ENCODE peak calls at places on chromosomes 6 and 20, in seven cellular contexts. Z is PC-3, H is GM04504, U is NCI-H1105 treated with DMSO at 0.1 percent for 48 hours, V is heart right ventricle, L is iPS DF 6.9, B is activated T-cell treated with anti-CD3 and anti-CD28 coated beads for 1 hour. S is an unnamed sample.

GRCh38 chr6:42555477-42556457 is 8.1 kb upstream of the UBR2 start:
- DNase-seq in Z (peak; percentile 47), H (no peak), U (no peak), V (no peak), L (no peak), B (no peak), S (no peak)

GRCh38 chr20:17406191-17406590 is 125.0 kb downstream of the BFSP1 start:
- DNase-seq in Z (no peak), H (no peak), U (no peak), V (no peak), L (no peak), B (no peak), S (no peak)

GRCh38 chr6:148166339-148166949 is 176.2 kb upstream of the SASH1 start:
- DNase-seq in Z (peak; percentile 70), H (no peak), U (peak; percentile 54), V (peak; percentile 23), L (no peak), B (no peak), S (no peak)

GRCh38 chr20:33859157-33859695 is 48.1 kb downstream of the CHMP4B start:
- DNase-seq in Z (no peak), H (no peak), U (no peak), V (no peak), L (no peak), B (no peak), S (no peak)

GRCh38 chr6:44456070-44456965 is 68.8 kb downstream of the CDC5L start:
- DNase-seq in Z (peak; percentile 73), H (peak; percentile 25), U (peak; percentile 55), V (no peak), L (no peak), B (no peak), S (peak; percentile 6)

GRCh38 chr6:85482206-85483040 is 32.5 kb downstream of the NT5E start:
- DNase-seq in Z (no peak), H (peak; percentile 82), U (no peak), V (peak; percentile 18), L (no peak), B (no peak), S (no peak)

GRCh38 chr6:35496851-35497570 is at the start of gene TEAD3:
- DNase-seq in Z (peak; percentile 56), H (peak; percentile 31), U (no peak), V (peak; percentile 59), L (no peak), B (peak; percentile 41), S (peak; percentile 42)

GRCh38 chr6:114747995-114748625 is 405.3 kb upstream of the HS3ST5 start:
- DNase-seq in Z (peak; percentile 53), H (peak; percentile 15), U (peak; percentile 50), V (peak; percentile 28), L (no peak), B (no peak), S (no peak)

GRCh38 chr20:57139342-57140093 is 126.9 kb downstream of the BMP7 start:
- DNase-seq in Z (no peak), H (no peak), U (no peak), V (no peak), L (no peak), B (no peak), S (no peak)

GRCh38 chr6:91669154-91669903 is 1082.5 kb upstream of the MAP3K7 start:
- DNase-seq in Z (no peak), H (no peak), U (peak; percentile 91), V (peak; percentile 5), L (no peak), B (no peak), S (no peak)

GRCh38 chr6:158519761-158520160 is 40.1 kb upstream of the TMEM181 start:
- DNase-seq in Z (no peak), H (no peak), U (no peak), V (no peak), L (no peak), B (no peak), S (no peak)

GRCh38 chr20:64053841-64054661 is 4.6 kb upstream of the SOX18 start:
- DNase-seq in Z (peak; percentile 37), H (no peak), U (no peak), V (peak; percentile 90), L (no peak), B (no peak), S (no peak)

GRCh38 chr20:50294164-50295088 is 103.8 kb downstream of the CEBPB start:
- DNase-seq in Z (no peak), H (no peak), U (no peak), V (no peak), L (no peak), B (no peak), S (no peak)

GRCh38 chr6:10441004-10441654 is 26.3 kb upstream of the TFAP2A start:
- DNase-seq in Z (peak; percentile 98), H (peak; percentile 71), U (no peak), V (no peak), L (no peak), B (no peak), S (no peak)

GRCh38 chr20:53658327-53658726 is 64.7 kb upstream of the ZNF217 start:
- DNase-seq in Z (no peak), H (no peak), U (no peak), V (no peak), L (no peak), B (no peak), S (no peak)

GRCh38 chr6:164085552-164086325 is 671.2 kb downstream of the QKI start:
- DNase-seq in Z (no peak), H (peak; percentile 64), U (no peak), V (peak; percentile 85), L (no peak), B (no peak), S (no peak)

GRCh38 chr6:87919416-87919815 is 128.2 kb upstream of the SPACA1 start:
- DNase-seq in Z (no peak), H (no peak), U (no peak), V (no peak), L (no peak), B (no peak), S (no peak)

GRCh38 chr6:31585531-31585930 is 546 bp upstream of the LST1 start:
- DNase-seq in Z (peak; percentile 31), H (no peak), U (no peak), V (no peak), L (no peak), B (no peak), S (no peak)

GRCh38 chr6:75326557-75327258 is 42.1 kb upstream of the TMEM30A start:
- DNase-seq in Z (peak; percentile 49), H (no peak), U (no peak), V (no peak), L (no peak), B (no peak), S (no peak)

GRCh38 chr20:17835240-17835940 is 133.2 kb downstream of the SNX5 start:
- DNase-seq in Z (peak; percentile 97), H (peak; percentile 76), U (no peak), V (peak; percentile 49), L (no peak), B (no peak), S (no peak)

GRCh38 chr6:33091957-33092356 is 16.2 kb downstream of the HLA-DPB1 start:
- DNase-seq in Z (peak; percentile 9), H (no peak), U (no peak), V (no peak), L (no peak), B (peak; percentile 48), S (peak; percentile 25)

GRCh38 chr6:122726649-122727048 is 52.9 kb upstream of the FABP7 start:
- DNase-seq in Z (peak; percentile 47), H (no peak), U (peak; percentile 33), V (no peak), L (peak; percentile 37), B (no peak), S (no peak)

GRCh38 chr20:61056627-61057312 is 195.3 kb upstream of the CDH4 start:
- DNase-seq in Z (no peak), H (no peak), U (no peak), V (no peak), L (no peak), B (no peak), S (no peak)

GRCh38 chr20:36400901-36401300 is 94.8 kb downstream of the DLGAP4 start:
- DNase-seq in Z (no peak), H (no peak), U (no peak), V (no peak), L (no peak), B (no peak), S (no peak)

GRCh38 chr6:165723326-165723725 is 60.3 kb upstream of the PDE10A start:
- DNase-seq in Z (no peak), H (no peak), U (no peak), V (no peak), L (no peak), B (no peak), S (no peak)

GRCh38 chr20:54557836-54558590 is 82.6 kb downstream of the DOK5 start:
- DNase-seq in Z (no peak), H (no peak), U (no peak), V (no peak), L (no peak), B (no peak), S (no peak)

GRCh38 chr20:1331101-1331500 is 2.2 kb upstream of the SDCBP2 start:
- DNase-seq in Z (no peak), H (no peak), U (no peak), V (no peak), L (no peak), B (no peak), S (no peak)

GRCh38 chr6:97305676-97306075 is 22.7 kb upstream of the MMS22L start:
- DNase-seq in Z (no peak), H (no peak), U (no peak), V (no peak), L (no peak), B (no peak), S (no peak)

GRCh38 chr20:4483481-4483880 is 238.2 kb upstream of the PRND start:
- DNase-seq in Z (peak; percentile 71), H (peak; percentile 62), U (peak; percentile 24), V (no peak), L (no peak), B (no peak), S (no peak)

GRCh38 chr6:33426590-33427563 is 7.0 kb downstream of the SYNGAP1 start:
- DNase-seq in Z (no peak), H (no peak), U (no peak), V (no peak), L (no peak), B (no peak), S (peak; percentile 49)

GRCh38 chr6:4403828-4404227 is 268.5 kb upstream of the ECI2 start:
- DNase-seq in Z (no peak), H (no peak), U (no peak), V (no peak), L (no peak), B (no peak), S (no peak)

GRCh38 chr6:109048176-109048575 is 46.5 kb downstream of the SESN1 start:
- DNase-seq in Z (no peak), H (no peak), U (no peak), V (no peak), L (no peak), B (no peak), S (no peak)

GRCh38 chr6:44006123-44006871 is 121.0 kb downstream of the MRPL14 start:
- DNase-seq in Z (no peak), H (no peak), U (no peak), V (no peak), L (no peak), B (no peak), S (no peak)

GRCh38 chr20:59164681-59165388 is 1.2 kb downstream of the ZNF831 start:
- DNase-seq in Z (no peak), H (no peak), U (no peak), V (no peak), L (no peak), B (no peak), S (no peak)

GRCh38 chr6:43871933-43872332 is 101.9 kb downstream of the VEGFA start:
- DNase-seq in Z (no peak), H (no peak), U (no peak), V (no peak), L (no peak), B (no peak), S (no peak)

GRCh38 chr20:1242530-1242929 is 16.7 kb downstream of the RAD21L1 start:
- DNase-seq in Z (peak; percentile 86), H (peak; percentile 44), U (no peak), V (no peak), L (no peak), B (no peak), S (no peak)

GRCh38 chr6:36956111-36956820 is 1.7 kb downstream of the PI16 start:
- DNase-seq in Z (peak; percentile 81), H (no peak), U (no peak), V (no peak), L (no peak), B (no peak), S (no peak)

GRCh38 chr6:143457563-143458359 is 7.2 kb downstream of the PEX3 start:
- DNase-seq in Z (peak; percentile 49), H (no peak), U (no peak), V (no peak), L (no peak), B (no peak), S (no peak)